ENCODE peak calls at places on chromosome 21, in nine cellular contexts. One of them, this sample, is unnamed.

GRCh38 chr21:43361127-43361492 is 65.8 kb downstream of the SIK1 start:
- DNase-seq in WTC11: no peak
- DNase-seq in activated CD8-positive, alpha-beta memory T cell treated with anti-CD3 and anti-CD28 coated beads for 4 hours: no peak
- DNase-seq in cardiac fibroblast: no peak
- DNase-seq in NCI-H748 treated with DMSO at 0.1 percent for 48 hours: no peak
- DNase-seq in activated T-cell treated with anti-CD3 and anti-CD28 coated beads, Interleukin-2, amount 50 U/mL, for 72 hours: no peak
- DNase-seq in uterus: no peak
- DNase-seq in amygdala: no peak
- DNase-seq in mesothelial cell of epicardium: no peak
- DNase-seq in this sample: no peak

GRCh38 chr21:45234906-45235305 is 52.8 kb downstream of the POFUT2 start:
- DNase-seq in uterus: no peak
- DNase-seq in activated CD8-positive, alpha-beta memory T cell treated with anti-CD3 and anti-CD28 coated beads for 4 hours: no peak
- DNase-seq in amygdala: no peak
- DNase-seq in NCI-H748 treated with DMSO at 0.1 percent for 48 hours: no peak
- DNase-seq in WTC11: no peak
- DNase-seq in activated T-cell treated with anti-CD3 and anti-CD28 coated beads, Interleukin-2, amount 50 U/mL, for 72 hours: no peak
- DNase-seq in mesothelial cell of epicardium: no peak
- DNase-seq in cardiac fibroblast: no peak
- DNase-seq in this sample: no peak

GRCh38 chr21:21973806-21974205 is 975.6 kb downstream of the NCAM2 start:
- DNase-seq in uterus: no peak
- DNase-seq in mesothelial cell of epicardium: no peak
- DNase-seq in activated CD8-positive, alpha-beta memory T cell treated with anti-CD3 and anti-CD28 coated beads for 4 hours: no peak
- DNase-seq in NCI-H748 treated with DMSO at 0.1 percent for 48 hours: no peak
- DNase-seq in activated T-cell treated with anti-CD3 and anti-CD28 coated beads, Interleukin-2, amount 50 U/mL, for 72 hours: no peak
- DNase-seq in WTC11: peak
- DNase-seq in cardiac fibroblast: no peak
- DNase-seq in amygdala: no peak
- DNase-seq in this sample: no peak

GRCh38 chr21:39078322-39079065 is 104.8 kb downstream of the PSMG1 start:
- DNase-seq in activated CD8-positive, alpha-beta memory T cell treated with anti-CD3 and anti-CD28 coated beads for 4 hours: no peak
- DNase-seq in WTC11: no peak
- DNase-seq in uterus: no peak
- DNase-seq in mesothelial cell of epicardium: no peak
- DNase-seq in activated T-cell treated with anti-CD3 and anti-CD28 coated beads, Interleukin-2, amount 50 U/mL, for 72 hours: no peak
- DNase-seq in NCI-H748 treated with DMSO at 0.1 percent for 48 hours: no peak
- DNase-seq in cardiac fibroblast: peak
- DNase-seq in amygdala: no peak
- DNase-seq in this sample: no peak

GRCh38 chr21:18801468-18801867 is 397.9 kb upstream of the TMPRSS15 start:
- DNase-seq in WTC11: peak
- DNase-seq in amygdala: no peak
- DNase-seq in mesothelial cell of epicardium: no peak
- DNase-seq in activated CD8-positive, alpha-beta memory T cell treated with anti-CD3 and anti-CD28 coated beads for 4 hours: no peak
- DNase-seq in cardiac fibroblast: peak
- DNase-seq in activated T-cell treated with anti-CD3 and anti-CD28 coated beads, Interleukin-2, amount 50 U/mL, for 72 hours: no peak
- DNase-seq in uterus: no peak
- DNase-seq in NCI-H748 treated with DMSO at 0.1 percent for 48 hours: no peak
- DNase-seq in this sample: no peak

GRCh38 chr21:30257773-30258172 is 25.0 kb downstream of the KRTAP24-1 start:
- DNase-seq in activated T-cell treated with anti-CD3 and anti-CD28 coated beads, Interleukin-2, amount 50 U/mL, for 72 hours: no peak
- DNase-seq in uterus: no peak
- DNase-seq in mesothelial cell of epicardium: no peak
- DNase-seq in WTC11: peak
- DNase-seq in cardiac fibroblast: peak
- DNase-seq in activated CD8-positive, alpha-beta memory T cell treated with anti-CD3 and anti-CD28 coated beads for 4 hours: no peak
- DNase-seq in amygdala: no peak
- DNase-seq in NCI-H748 treated with DMSO at 0.1 percent for 48 hours: no peak
- DNase-seq in this sample: no peak

GRCh38 chr21:14554948-14555347 is 8.8 kb upstream of the SAMSN1 start:
- DNase-seq in activated T-cell treated with anti-CD3 and anti-CD28 coated beads, Interleukin-2, amount 50 U/mL, for 72 hours: peak
- DNase-seq in cardiac fibroblast: no peak
- DNase-seq in WTC11: no peak
- DNase-seq in NCI-H748 treated with DMSO at 0.1 percent for 48 hours: no peak
- DNase-seq in uterus: no peak
- DNase-seq in activated CD8-positive, alpha-beta memory T cell treated with anti-CD3 and anti-CD28 coated beads for 4 hours: no peak
- DNase-seq in amygdala: no peak
- DNase-seq in mesothelial cell of epicardium: no peak
- DNase-seq in this sample: no peak

GRCh38 chr21:39660191-39660590 is 47.5 kb downstream of the B3GALT5 start:
- DNase-seq in activated CD8-positive, alpha-beta memory T cell treated with anti-CD3 and anti-CD28 coated beads for 4 hours: no peak
- DNase-seq in amygdala: no peak
- DNase-seq in cardiac fibroblast: peak
- DNase-seq in WTC11: no peak
- DNase-seq in uterus: peak
- DNase-seq in mesothelial cell of epicardium: no peak
- DNase-seq in NCI-H748 treated with DMSO at 0.1 percent for 48 hours: no peak
- DNase-seq in activated T-cell treated with anti-CD3 and anti-CD28 coated beads, Interleukin-2, amount 50 U/mL, for 72 hours: no peak
- DNase-seq in this sample: no peak

GRCh38 chr21:42066521-42066920 is 4.6 kb upstream of the UMODL1 start:
- DNase-seq in uterus: no peak
- DNase-seq in cardiac fibroblast: no peak
- DNase-seq in NCI-H748 treated with DMSO at 0.1 percent for 48 hours: no peak
- DNase-seq in activated T-cell treated with anti-CD3 and anti-CD28 coated beads, Interleukin-2, amount 50 U/mL, for 72 hours: no peak
- DNase-seq in WTC11: no peak
- DNase-seq in mesothelial cell of epicardium: no peak
- DNase-seq in activated CD8-positive, alpha-beta memory T cell treated with anti-CD3 and anti-CD28 coated beads for 4 hours: no peak
- DNase-seq in amygdala: no peak
- DNase-seq in this sample: no peak

GRCh38 chr21:38948981-38949380 is 143.3 kb downstream of the ETS2 start:
- DNase-seq in activated T-cell treated with anti-CD3 and anti-CD28 coated beads, Interleukin-2, amount 50 U/mL, for 72 hours: no peak
- DNase-seq in activated CD8-positive, alpha-beta memory T cell treated with anti-CD3 and anti-CD28 coated beads for 4 hours: no peak
- DNase-seq in uterus: no peak
- DNase-seq in mesothelial cell of epicardium: no peak
- DNase-seq in WTC11: no peak
- DNase-seq in NCI-H748 treated with DMSO at 0.1 percent for 48 hours: no peak
- DNase-seq in cardiac fibroblast: no peak
- DNase-seq in amygdala: no peak
- DNase-seq in this sample: no peak

GRCh38 chr21:36883532-36884486 is 82.7 kb downstream of the HLCS start:
- DNase-seq in NCI-H748 treated with DMSO at 0.1 percent for 48 hours: no peak
- DNase-seq in uterus: no peak
- DNase-seq in cardiac fibroblast: no peak
- DNase-seq in mesothelial cell of epicardium: no peak
- DNase-seq in activated T-cell treated with anti-CD3 and anti-CD28 coated beads, Interleukin-2, amount 50 U/mL, for 72 hours: no peak
- DNase-seq in amygdala: no peak
- DNase-seq in activated CD8-positive, alpha-beta memory T cell treated with anti-CD3 and anti-CD28 coated beads for 4 hours: no peak
- DNase-seq in WTC11: no peak
- DNase-seq in this sample: no peak